ENCODE peak calls at places on chromosome 17, in four cellular contexts. E is stimulated activated CD4-positive, alpha-beta T cell treated with anti-CD3 and anti-CD28 coated beads, Interleukin-1b, Interleukin-23, amount 100 ng/mL, for 24 hours; Z is MM.1S; N is NCI-H1694. M is an unnamed sample.
A peak's percentile ranks its signal among the peaks of the same experiment; 100 is the strongest.

GRCh38 chr17:63399856-63400255 is 46.2 kb downstream of the CYB561 start:
- DNase-seq in E (no peak), Z (no peak), N (no peak), M (no peak)

GRCh38 chr17:75238684-75239191 is 22.7 kb downstream of the GGA3 start:
- DNase-seq in E (no peak), Z (peak; percentile 77), N (peak; percentile 3), M (peak; percentile 42)

GRCh38 chr17:73782641-73783381 is 138.6 kb upstream of the SDK2 start:
- DNase-seq in E (no peak), Z (no peak), N (no peak), M (no peak)

GRCh38 chr17:68840073-68840472 is 115.1 kb downstream of the ABCA8 start:
- DNase-seq in E (no peak), Z (no peak), N (no peak), M (peak; percentile 17)

GRCh38 chr17:40316571-40317344 is 7.8 kb downstream of the RARA start:
- DNase-seq in E (no peak), Z (no peak), N (no peak), M (no peak)

GRCh38 chr17:74519951-74520553 is 11.2 kb downstream of the CD300LB start:
- DNase-seq in E (no peak), Z (no peak), N (no peak), M (no peak)

GRCh38 chr17:28518132-28518531 is 12.0 kb downstream of the FOXN1 start:
- DNase-seq in E (no peak), Z (no peak), N (no peak), M (no peak)

GRCh38 chr17:36818134-36818825 is 119.0 kb upstream of the LHX1 start:
- DNase-seq in E (no peak), Z (no peak), N (no peak), M (no peak)

GRCh38 chr17:10606110-10606509 is 51.0 kb downstream of the MYH3 start:
- DNase-seq in E (no peak), Z (no peak), N (no peak), M (no peak)

GRCh38 chr17:8384801-8385335 is 1.9 kb upstream of the RPL26 start:
- DNase-seq in E (no peak), Z (no peak), N (no peak), M (no peak)

GRCh38 chr17:335691-336090 is 16.9 kb downstream of the RPH3AL start:
- DNase-seq in E (no peak), Z (no peak), N (no peak), M (no peak)

GRCh38 chr17:40349477-40350409 is 14.8 kb downstream of the GJD3 start:
- DNase-seq in E (no peak), Z (no peak), N (no peak), M (no peak)

GRCh38 chr17:72518810-72519597 is 398.2 kb downstream of the SOX9 start:
- DNase-seq in E (no peak), Z (no peak), N (no peak), M (no peak)

GRCh38 chr17:76384222-76384986 is at the start of gene SPHK1:
- DNase-seq in E (peak; percentile 46), Z (peak; percentile 85), N (no peak), M (no peak)

GRCh38 chr17:77120866-77121265 is 19.9 kb upstream of the SEC14L1 start:
- DNase-seq in E (no peak), Z (no peak), N (no peak), M (no peak)

GRCh38 chr17:78359216-78359935 is 501 bp downstream of the SOCS3 start:
- DNase-seq in E (no peak), Z (no peak), N (no peak), M (no peak)

GRCh38 chr17:77437017-77437416 is 296.2 kb downstream of the SEC14L1 start:
- DNase-seq in E (no peak), Z (no peak), N (peak; percentile 89), M (no peak)

GRCh38 chr17:57527437-57528083 is 217.5 kb downstream of the CCDC182 start:
- DNase-seq in E (no peak), Z (no peak), N (no peak), M (no peak)

GRCh38 chr17:38453951-38454421 is 25.7 kb downstream of the ARHGAP23 start:
- DNase-seq in E (no peak), Z (no peak), N (peak; percentile 47), M (no peak)

GRCh38 chr17:40547079-40547784 is 18.0 kb downstream of the CCR7 start:
- DNase-seq in E (no peak), Z (no peak), N (peak; percentile 97), M (no peak)

GRCh38 chr17:39605492-39606433 is 2.0 kb downstream of the NEUROD2 start:
- DNase-seq in E (no peak), Z (no peak), N (no peak), M (no peak)

GRCh38 chr17:54899721-54900456 is 763 bp upstream of the TOM1L1 start:
- DNase-seq in E (no peak), Z (no peak), N (no peak), M (no peak)

GRCh38 chr17:2337811-2338657 is 733 bp downstream of the SGSM2 start:
- DNase-seq in E (peak; percentile 32), Z (peak; percentile 40), N (no peak), M (peak; percentile 55)

GRCh38 chr17:64155090-64155630 is 25.2 kb upstream of the ERN1 start:
- DNase-seq in E (no peak), Z (no peak), N (no peak), M (no peak)

GRCh38 chr17:17186551-17187505 is 19.3 kb downstream of the PLD6 start:
- DNase-seq in E (no peak), Z (no peak), N (no peak), M (no peak)

GRCh38 chr17:36592316-36592710 is 634 bp downstream of the DHRS11 start:
- DNase-seq in E (no peak), Z (no peak), N (no peak), M (no peak)

GRCh38 chr17:44061446-44061845 is 5.0 kb downstream of the LSM12 start:
- DNase-seq in E (no peak), Z (no peak), N (no peak), M (no peak)

GRCh38 chr17:75565066-75565465 is 22.5 kb upstream of the MYO15B start:
- DNase-seq in E (no peak), Z (peak; percentile 36), N (no peak), M (no peak)

GRCh38 chr17:6497496-6498221 is 53.4 kb downstream of the PIMREG start:
- DNase-seq in E (no peak), Z (no peak), N (no peak), M (no peak)

GRCh38 chr17:28616281-28616680 is 2.3 kb upstream of the RSKR start:
- DNase-seq in E (no peak), Z (no peak), N (no peak), M (no peak)

GRCh38 chr17:68356949-68357455 is 65.7 kb downstream of the ARSG start:
- DNase-seq in E (no peak), Z (no peak), N (no peak), M (no peak)

M was measured in putamen.